ENCODE peak calls at places on chromosomes 2 and 18, in nine cellular contexts. One of them, this sample, is unnamed.
A peak's percentile ranks its signal among the peaks of the same experiment; 100 is the strongest.

GRCh38 chr2:58539973-58540372 is 298.8 kb upstream of the FANCL start:
- DNase-seq in A549: no peak
- DNase-seq in adrenal gland: no peak
- DNase-seq in OCI-LY7: no peak
- DNase-seq in dorsolateral prefrontal cortex: no peak
- DNase-seq in hepatocyte: no peak
- DNase-seq in glutamatergic neuron: no peak
- DNase-seq in fibroblast of lung: no peak
- DNase-seq in GM20000: no peak
- DNase-seq in this sample: no peak

GRCh38 chr2:26980971-26981370 is 10.5 kb downstream of the MAPRE3 start:
- DNase-seq in A549: no peak
- DNase-seq in fibroblast of lung: no peak
- DNase-seq in OCI-LY7: no peak
- DNase-seq in glutamatergic neuron: no peak
- DNase-seq in hepatocyte: no peak
- DNase-seq in dorsolateral prefrontal cortex: no peak
- DNase-seq in adrenal gland: no peak
- DNase-seq in GM20000: no peak
- DNase-seq in this sample: no peak

GRCh38 chr2:65663831-65664407 is 231.5 kb upstream of the SPRED2 start:
- DNase-seq in hepatocyte: no peak
- DNase-seq in dorsolateral prefrontal cortex: no peak
- DNase-seq in fibroblast of lung: peak; percentile 18
- DNase-seq in glutamatergic neuron: no peak
- DNase-seq in GM20000: no peak
- DNase-seq in OCI-LY7: no peak
- DNase-seq in adrenal gland: no peak
- DNase-seq in A549: no peak
- DNase-seq in this sample: no peak

GRCh38 chr2:26982102-26982742 is 11.8 kb downstream of the MAPRE3 start:
- DNase-seq in adrenal gland: peak; percentile 87
- DNase-seq in hepatocyte: peak; percentile 81
- DNase-seq in A549: peak; percentile 79
- DNase-seq in GM20000: peak; percentile 42
- DNase-seq in glutamatergic neuron: peak; percentile 32
- DNase-seq in dorsolateral prefrontal cortex: no peak
- DNase-seq in OCI-LY7: peak; percentile 48
- DNase-seq in fibroblast of lung: peak; percentile 33
- DNase-seq in this sample: peak; percentile 42

GRCh38 chr2:100905132-100905805 is 85.3 kb downstream of the NPAS2 start:
- DNase-seq in hepatocyte: no peak
- DNase-seq in fibroblast of lung: no peak
- DNase-seq in OCI-LY7: no peak
- DNase-seq in A549: no peak
- DNase-seq in dorsolateral prefrontal cortex: no peak
- DNase-seq in adrenal gland: no peak
- DNase-seq in glutamatergic neuron: no peak
- DNase-seq in GM20000: no peak
- DNase-seq in this sample: no peak

GRCh38 chr2:230774348-230774951 is 61.8 kb downstream of the CAB39 start:
- DNase-seq in fibroblast of lung: peak; percentile 94
- DNase-seq in hepatocyte: no peak
- DNase-seq in A549: no peak
- DNase-seq in adrenal gland: no peak
- DNase-seq in GM20000: no peak
- DNase-seq in dorsolateral prefrontal cortex: no peak
- DNase-seq in OCI-LY7: no peak
- DNase-seq in glutamatergic neuron: no peak
- DNase-seq in this sample: no peak

GRCh38 chr2:241842620-241843211 is 16.0 kb downstream of the PDCD1 start:
- DNase-seq in A549: no peak
- DNase-seq in fibroblast of lung: no peak
- DNase-seq in GM20000: peak; percentile 89
- DNase-seq in glutamatergic neuron: no peak
- DNase-seq in adrenal gland: peak; percentile 54
- DNase-seq in hepatocyte: peak; percentile 24
- DNase-seq in dorsolateral prefrontal cortex: no peak
- DNase-seq in OCI-LY7: no peak
- DNase-seq in this sample: peak; percentile 78

GRCh38 chr18:48028716-48029115 is 98.3 kb upstream of the SMAD2 start:
- DNase-seq in hepatocyte: no peak
- DNase-seq in OCI-LY7: no peak
- DNase-seq in GM20000: no peak
- DNase-seq in fibroblast of lung: no peak
- DNase-seq in adrenal gland: no peak
- DNase-seq in glutamatergic neuron: no peak
- DNase-seq in dorsolateral prefrontal cortex: no peak
- DNase-seq in A549: no peak
- DNase-seq in this sample: no peak

GRCh38 chr2:215506604-215506990 is 70.7 kb upstream of the FN1 start:
- DNase-seq in dorsolateral prefrontal cortex: no peak
- DNase-seq in A549: no peak
- DNase-seq in adrenal gland: no peak
- DNase-seq in glutamatergic neuron: no peak
- DNase-seq in fibroblast of lung: no peak
- DNase-seq in hepatocyte: no peak
- DNase-seq in GM20000: no peak
- DNase-seq in OCI-LY7: no peak
- DNase-seq in this sample: no peak

GRCh38 chr18:58625839-58626238 is 3.1 kb downstream of the ALPK2 start:
- DNase-seq in GM20000: no peak
- DNase-seq in fibroblast of lung: no peak
- DNase-seq in A549: no peak
- DNase-seq in dorsolateral prefrontal cortex: no peak
- DNase-seq in glutamatergic neuron: no peak
- DNase-seq in hepatocyte: no peak
- DNase-seq in OCI-LY7: no peak
- DNase-seq in adrenal gland: no peak
- DNase-seq in this sample: no peak

GRCh38 chr2:224142397-224143312 is 103.6 kb upstream of the SERPINE2 start:
- DNase-seq in dorsolateral prefrontal cortex: no peak
- DNase-seq in A549: peak; percentile 13
- DNase-seq in hepatocyte: no peak
- DNase-seq in GM20000: no peak
- DNase-seq in OCI-LY7: no peak
- DNase-seq in adrenal gland: no peak
- DNase-seq in fibroblast of lung: peak; percentile 87
- DNase-seq in glutamatergic neuron: no peak
- DNase-seq in this sample: no peak

GRCh38 chr18:12811191-12811950 is 72.7 kb downstream of the PTPN2 start:
- DNase-seq in OCI-LY7: no peak
- DNase-seq in fibroblast of lung: peak; percentile 26
- DNase-seq in glutamatergic neuron: no peak
- DNase-seq in adrenal gland: no peak
- DNase-seq in hepatocyte: no peak
- DNase-seq in GM20000: no peak
- DNase-seq in A549: no peak
- DNase-seq in dorsolateral prefrontal cortex: no peak
- DNase-seq in this sample: peak; percentile 11

GRCh38 chr2:222424281-222424728 is at the start of gene SGPP2:
- DNase-seq in dorsolateral prefrontal cortex: no peak
- DNase-seq in fibroblast of lung: no peak
- DNase-seq in glutamatergic neuron: peak; percentile 16
- DNase-seq in OCI-LY7: no peak
- DNase-seq in hepatocyte: peak; percentile 56
- DNase-seq in A549: no peak
- DNase-seq in GM20000: peak; percentile 71
- DNase-seq in adrenal gland: no peak
- DNase-seq in this sample: peak; percentile 18

GRCh38 chr2:140242889-140243288 is 1462.7 kb upstream of the NXPH2 start:
- DNase-seq in A549: no peak
- DNase-seq in adrenal gland: no peak
- DNase-seq in GM20000: no peak
- DNase-seq in OCI-LY7: no peak
- DNase-seq in glutamatergic neuron: no peak
- DNase-seq in dorsolateral prefrontal cortex: no peak
- DNase-seq in hepatocyte: no peak
- DNase-seq in fibroblast of lung: no peak
- DNase-seq in this sample: no peak
- TF ChIP-seq CTCF in A549: no peak
- TF ChIP-seq CTCF in adrenal gland: no peak
- TF ChIP-seq CTCF in GM20000: no peak
- TF ChIP-seq CTCF in OCI-LY7: no peak
- TF ChIP-seq CTCF in glutamatergic neuron: no peak
- TF ChIP-seq CTCF in dorsolateral prefrontal cortex: no peak
- TF ChIP-seq CTCF in hepatocyte: no peak
- TF ChIP-seq CTCF in fibroblast of lung: no peak
- TF ChIP-seq CTCF in this sample: no peak

GRCh38 chr2:122136071-122136470 is 380.6 kb downstream of the TSN start:
- DNase-seq in hepatocyte: no peak
- DNase-seq in GM20000: peak; percentile 31
- DNase-seq in A549: peak; percentile 27
- DNase-seq in OCI-LY7: peak; percentile 57
- DNase-seq in fibroblast of lung: no peak
- DNase-seq in glutamatergic neuron: no peak
- DNase-seq in dorsolateral prefrontal cortex: no peak
- DNase-seq in adrenal gland: no peak
- DNase-seq in this sample: peak; percentile 8
- TF ChIP-seq CTCF in hepatocyte: peak; percentile 31
- TF ChIP-seq CTCF in GM20000: peak; percentile 11
- TF ChIP-seq CTCF in A549: peak; percentile 25
- TF ChIP-seq CTCF in OCI-LY7: peak; percentile 74
- TF ChIP-seq CTCF in fibroblast of lung: peak; percentile 10
- TF ChIP-seq CTCF in glutamatergic neuron: peak; percentile 50
- TF ChIP-seq CTCF in dorsolateral prefrontal cortex: no peak
- TF ChIP-seq CTCF in adrenal gland: no peak
- TF ChIP-seq CTCF in this sample: peak; percentile 18

GRCh38 chr2:45943231-45944044 is 292.0 kb downstream of the PRKCE start:
- DNase-seq in fibroblast of lung: no peak
- DNase-seq in OCI-LY7: no peak
- DNase-seq in adrenal gland: no peak
- DNase-seq in dorsolateral prefrontal cortex: no peak
- DNase-seq in A549: no peak
- DNase-seq in hepatocyte: no peak
- DNase-seq in GM20000: no peak
- DNase-seq in glutamatergic neuron: no peak
- DNase-seq in this sample: no peak
- TF ChIP-seq CTCF in fibroblast of lung: peak; percentile 20
- TF ChIP-seq CTCF in OCI-LY7: peak; percentile 41
- TF ChIP-seq CTCF in adrenal gland: no peak
- TF ChIP-seq CTCF in dorsolateral prefrontal cortex: no peak
- TF ChIP-seq CTCF in A549: peak; percentile 32
- TF ChIP-seq CTCF in hepatocyte: peak; percentile 20
- TF ChIP-seq CTCF in GM20000: no peak
- TF ChIP-seq CTCF in glutamatergic neuron: no peak
- TF ChIP-seq CTCF in this sample: no peak

DNA sequence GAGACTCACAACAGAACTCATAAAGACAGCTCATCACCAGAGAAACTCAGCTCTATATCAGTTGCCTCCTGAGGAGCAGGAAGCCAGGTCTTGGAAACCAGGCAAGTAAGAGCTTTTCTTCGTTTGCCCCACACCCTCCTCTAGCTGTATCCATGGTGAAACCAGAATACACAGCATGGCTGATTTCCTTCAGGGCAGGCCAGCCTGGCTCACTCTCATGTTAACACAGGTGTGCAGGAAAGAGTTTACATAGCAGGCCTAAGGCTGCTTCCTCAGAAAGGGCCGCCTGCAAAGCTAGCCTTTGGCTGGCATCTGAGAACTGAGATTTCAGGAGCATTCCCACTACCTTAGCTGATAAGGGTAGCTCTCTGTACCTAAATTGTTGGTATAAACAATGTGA is 65.7 kb downstream of the KLHL14 start:
- DNase-seq in dorsolateral prefrontal cortex: no peak
- DNase-seq in A549: no peak
- DNase-seq in glutamatergic neuron: no peak
- DNase-seq in fibroblast of lung: no peak
- DNase-seq in adrenal gland: no peak
- DNase-seq in GM20000: no peak
- DNase-seq in hepatocyte: peak; percentile 6
- DNase-seq in OCI-LY7: peak; percentile 33
- DNase-seq in this sample: no peak
- TF ChIP-seq CTCF in dorsolateral prefrontal cortex: no peak
- TF ChIP-seq CTCF in A549: no peak
- TF ChIP-seq CTCF in glutamatergic neuron: no peak
- TF ChIP-seq CTCF in fibroblast of lung: no peak
- TF ChIP-seq CTCF in adrenal gland: no peak
- TF ChIP-seq CTCF in GM20000: no peak
- TF ChIP-seq CTCF in hepatocyte: no peak
- TF ChIP-seq CTCF in OCI-LY7: no peak
- TF ChIP-seq CTCF in this sample: no peak

DNA sequence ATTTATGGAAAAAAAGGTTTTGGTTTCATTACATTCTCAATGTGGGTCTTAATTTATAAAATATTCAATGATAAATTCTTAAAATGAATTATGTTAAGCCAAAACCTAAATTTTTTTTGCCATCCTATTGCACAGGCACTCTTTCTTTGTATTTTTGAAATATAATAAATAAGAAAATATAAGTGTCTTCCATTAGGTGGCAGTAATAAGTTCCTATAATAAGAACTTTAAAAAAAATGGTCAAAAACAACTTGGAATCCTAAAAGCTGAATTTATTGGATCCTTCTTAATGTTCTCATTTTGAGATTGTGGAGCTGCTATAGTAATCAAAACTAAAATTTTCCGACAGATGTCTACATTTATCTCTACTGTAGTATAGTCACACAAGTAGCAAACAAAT is 5.7 kb downstream of the CALCRL start:
- DNase-seq in GM20000: no peak
- DNase-seq in A549: no peak
- DNase-seq in hepatocyte: no peak
- DNase-seq in glutamatergic neuron: no peak
- DNase-seq in OCI-LY7: no peak
- DNase-seq in dorsolateral prefrontal cortex: no peak
- DNase-seq in fibroblast of lung: peak; percentile 36
- DNase-seq in adrenal gland: no peak
- DNase-seq in this sample: no peak
- TF ChIP-seq CTCF in GM20000: no peak
- TF ChIP-seq CTCF in A549: peak; percentile 24
- TF ChIP-seq CTCF in hepatocyte: peak; percentile 27
- TF ChIP-seq CTCF in glutamatergic neuron: no peak
- TF ChIP-seq CTCF in OCI-LY7: peak; percentile 66
- TF ChIP-seq CTCF in dorsolateral prefrontal cortex: no peak
- TF ChIP-seq CTCF in fibroblast of lung: no peak
- TF ChIP-seq CTCF in adrenal gland: no peak
- TF ChIP-seq CTCF in this sample: no peak